ENCODE peak calls at places on chromosome 2, in six cellular contexts. M is GM23248, N is PC-3, G is SK-N-SH, P is MM.1S, C is HCT116. Y is an unnamed sample.
A peak's percentile ranks its signal among the peaks of the same experiment; 100 is the strongest.

GRCh38 chr2:85744771-85745601 is 8.8 kb upstream of the ATOH8 start:
- DNase-seq in N (no peak), P (no peak), C (no peak), M (peak; percentile 96), G (peak; percentile 56), Y (no peak)

GRCh38 chr2:13858626-13859025 is 773.9 kb upstream of the LRATD1 start:
- DNase-seq in P (no peak), G (no peak), N (peak; percentile 48), C (no peak), M (peak; percentile 86), Y (no peak)

GRCh38 chr2:70517804-70518203 is 35.8 kb downstream of the TGFA start:
- DNase-seq in P (no peak), N (no peak), M (no peak), C (no peak), G (no peak), Y (no peak)

GRCh38 chr2:195406886-195407603 is 250.0 kb upstream of the SLC39A10 start:
- DNase-seq in N (peak; percentile 14), P (no peak), G (no peak), C (no peak), M (no peak), Y (no peak)

GRCh38 chr2:65782996-65783650 is 350.7 kb upstream of the SPRED2 start:
- DNase-seq in M (no peak), P (no peak), C (no peak), N (no peak), G (no peak), Y (no peak)

GRCh38 chr2:102585704-102586404 is 33.5 kb upstream of the SLC9A2 start:
- DNase-seq in G (no peak), N (peak; percentile 82), P (no peak), M (no peak), C (no peak), Y (no peak)

GRCh38 chr2:241535871-241536639 is 22.5 kb upstream of the BOK start:
- DNase-seq in G (no peak), M (no peak), P (no peak), C (no peak), N (no peak), Y (no peak)

GRCh38 chr2:119934319-119934718 is 78.6 kb upstream of the EPB41L5 start:
- DNase-seq in N (no peak), P (no peak), M (no peak), G (no peak), C (no peak), Y (no peak)

GRCh38 chr2:72389447-72389846 is 241.8 kb upstream of the CYP26B1 start:
- DNase-seq in C (no peak), N (no peak), G (no peak), M (no peak), P (no peak), Y (no peak)

GRCh38 chr2:79622508-79622907 is 109.7 kb downstream of the CTNNA2 start:
- DNase-seq in C (no peak), N (no peak), M (peak; percentile 2), G (no peak), P (no peak), Y (no peak)

GRCh38 chr2:109376796-109377495 is 236.8 kb downstream of the SEPTIN10 start:
- DNase-seq in M (peak; percentile 72), G (no peak), N (no peak), P (no peak), C (no peak), Y (no peak)

GRCh38 chr2:115650827-115651226 is 1208.4 kb downstream of the DPP10 start:
- DNase-seq in M (no peak), G (no peak), C (no peak), N (no peak), P (no peak), Y (no peak)

GRCh38 chr2:53317863-53318262 is 449.7 kb upstream of the CHAC2 start:
- DNase-seq in M (peak; percentile 2), G (no peak), N (no peak), P (no peak), C (no peak), Y (no peak)

GRCh38 chr2:150974223-150974622 is 287.4 kb downstream of the RBM43 start:
- DNase-seq in M (no peak), N (no peak), P (no peak), G (no peak), C (no peak), Y (no peak)

GRCh38 chr2:128640847-128641360 is 322.2 kb upstream of the HS6ST1 start:
- DNase-seq in G (no peak), C (no peak), M (no peak), N (no peak), P (no peak), Y (no peak)

GRCh38 chr2:128639693-128640092 is 321.0 kb upstream of the HS6ST1 start:
- DNase-seq in N (no peak), M (peak; percentile 14), C (no peak), P (no peak), G (no peak), Y (peak; percentile 50)

GRCh38 chr2:128638311-128638710 is 319.6 kb upstream of the HS6ST1 start:
- DNase-seq in N (no peak), C (no peak), M (no peak), G (no peak), P (no peak), Y (no peak)

GRCh38 chr2:128641421-128642095 is 322.9 kb upstream of the HS6ST1 start:
- DNase-seq in C (no peak), G (no peak), M (no peak), P (no peak), N (no peak), Y (no peak)

DNA sequence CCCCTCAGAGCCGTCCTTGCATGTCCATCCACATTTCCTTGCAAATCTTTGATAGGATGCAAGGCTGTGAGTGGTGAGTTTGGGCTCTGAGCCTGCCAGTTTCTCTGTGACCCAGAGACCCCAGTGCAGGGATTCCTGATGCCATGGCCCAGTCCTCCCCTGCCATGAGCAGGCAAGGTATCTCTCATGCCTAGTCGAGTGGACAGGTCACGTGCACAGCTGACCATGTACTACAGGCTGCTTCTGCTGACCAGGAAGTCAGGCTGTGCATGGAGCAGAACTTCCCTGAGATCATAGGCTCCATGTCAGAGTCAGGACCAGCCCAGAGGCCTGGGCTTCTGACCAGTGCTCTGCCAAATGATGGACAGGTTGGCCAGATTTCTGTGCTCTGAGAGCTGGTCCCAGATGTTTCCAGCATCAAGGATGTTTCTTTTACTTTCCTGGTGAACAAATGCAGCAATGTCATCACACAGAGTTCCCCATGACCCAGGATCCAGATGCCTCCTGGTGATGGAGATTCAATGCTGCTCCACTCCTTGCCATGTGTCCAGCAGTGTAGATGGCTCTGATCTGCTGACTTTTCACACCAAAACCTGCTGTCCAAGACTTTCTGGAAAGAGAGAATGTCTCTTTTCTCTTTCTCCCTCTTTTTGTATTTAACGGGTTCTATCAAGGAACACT is 321.6 kb upstream of the HS6ST1 start:
- DNase-seq in N (no peak), M (peak; percentile 14), G (no peak), C (no peak), P (no peak), Y (no peak)
- H3K9me2 ChIP-seq in N (no peaks in the 10 kb centered on the region), M (no peaks in the 10 kb centered on the region), G (no peaks in the 10 kb centered on the region), C (no peaks in the 10 kb centered on the region), P (no peaks in the 10 kb centered on the region), Y (no peaks in the 10 kb centered on the region)

GRCh38 chr2:42974697-42975357 is 182.4 kb upstream of the HAAO start:
- DNase-seq in N (peak; percentile 66), C (peak; percentile 6), G (peak; percentile 95), M (peak; percentile 83), P (peak; percentile 24), Y (peak; percentile 66)

GRCh38 chr2:42975358-42975717 is 183.0 kb upstream of the HAAO start:
- DNase-seq in C (no peak), P (no peak), G (no peak), N (no peak), M (peak; percentile 35), Y (no peak)

GRCh38 chr2:42977236-42978174 is 185.1 kb upstream of the HAAO start:
- DNase-seq in C (no peak), P (no peak), N (no peak), M (no peak), G (no peak), Y (no peak)

GRCh38 chr2:42978175-42978886 is 185.9 kb upstream of the HAAO start:
- DNase-seq in G (peak; percentile 8), P (no peak), N (no peak), C (no peak), M (no peak), Y (no peak)

DNA sequence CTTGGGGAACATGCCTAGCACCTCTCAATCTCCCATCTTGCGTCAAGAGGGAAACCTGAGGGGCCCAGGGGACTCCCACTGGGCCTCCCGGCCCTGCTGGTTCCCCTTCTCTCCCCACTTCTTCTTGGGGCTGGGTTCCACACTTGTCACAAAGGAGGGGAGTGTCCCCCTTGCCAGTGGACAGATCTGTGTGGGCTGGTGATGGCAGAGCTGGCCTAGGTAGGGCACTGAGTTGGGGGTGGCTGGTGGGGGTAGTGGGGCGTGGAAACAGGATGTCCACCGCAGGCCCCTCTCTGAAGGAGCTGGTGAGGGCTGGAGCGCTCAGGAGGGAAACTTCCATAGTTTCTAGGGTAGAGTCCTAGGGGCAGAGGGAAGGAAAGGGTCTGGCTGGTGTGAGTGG is 184.0 kb upstream of the HAAO start:
- DNase-seq in G (no peak), C (no peak), M (no peak), P (no peak), N (no peak), Y (no peak)
- H3K9ac ChIP-seq in G (no peak overlapping the region), C (no peak overlapping the region), M (no peak overlapping the region), P (no peak overlapping the region), N (no peak overlapping the region), Y (no peak overlapping the region)

GRCh38 chr2:47230418-47230817 is 75.3 kb upstream of the STPG4 start:
- DNase-seq in N (no peak), P (no peak), M (peak; percentile 78), G (no peak), C (no peak), Y (no peak)
- H3K4me1 ChIP-seq in N (peaks cover 16% of the 10 kb centered on the region), P (peaks cover 5% of the 10 kb centered on the region), M (peaks cover 4% of the 10 kb centered on the region), G (peaks cover 7% of the 10 kb centered on the region), C (peaks cover 3% of the 10 kb centered on the region), Y (no peaks in the 10 kb centered on the region)

GRCh38 chr2:128636802-128637147 is 318.1 kb upstream of the HS6ST1 start:
- DNase-seq in P (no peak), M (no peak), N (no peak), G (no peak), C (no peak), Y (no peak)

GRCh38 chr2:128635361-128635900 is 316.8 kb upstream of the HS6ST1 start:
- DNase-seq in N (no peak), P (no peak), C (no peak), M (peak; percentile 18), G (no peak), Y (no peak)

GRCh38 chr2:128637481-128638155 is 318.9 kb upstream of the HS6ST1 start:
- DNase-seq in P (no peak), C (no peak), G (no peak), N (no peak), M (peak; percentile 30), Y (no peak)

GRCh38 chr2:128642316-128642715 is 323.6 kb upstream of the HS6ST1 start:
- DNase-seq in M (no peak), G (no peak), P (no peak), N (no peak), C (no peak), Y (no peak)

DNA sequence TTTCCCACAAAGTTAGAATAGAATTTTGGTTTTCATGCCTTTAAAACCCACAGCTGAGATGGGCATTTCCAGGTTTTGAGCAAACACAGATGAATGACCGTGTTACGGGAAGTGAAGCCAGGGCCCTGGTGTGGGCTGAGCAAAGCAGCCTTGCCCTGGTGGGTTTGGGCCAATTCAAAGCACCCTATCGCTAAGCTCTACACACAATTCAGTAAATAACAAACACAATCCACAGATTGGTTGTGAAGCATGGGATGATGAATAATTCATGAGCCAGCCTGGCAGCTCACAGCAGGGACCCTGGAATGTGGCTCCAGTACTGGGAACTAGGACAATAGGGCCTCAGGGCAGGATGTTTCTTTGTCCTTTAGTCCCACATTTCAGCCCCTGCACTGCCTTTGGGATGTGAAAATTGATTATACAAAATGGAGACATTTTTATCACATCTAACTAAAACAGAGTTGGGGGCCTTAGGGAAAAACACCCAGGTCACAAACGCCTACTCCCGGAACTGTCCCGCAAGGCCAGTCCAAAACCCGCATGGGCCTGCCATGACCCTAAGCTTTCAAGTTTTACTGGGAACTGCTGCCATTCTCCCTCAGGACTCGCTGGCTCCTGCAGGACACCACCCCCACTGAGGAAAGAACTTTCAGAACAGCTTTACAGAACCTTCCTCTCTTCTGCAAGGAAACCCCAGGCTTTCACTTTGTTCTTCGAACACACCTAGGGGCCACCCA is 320.2 kb upstream of the HS6ST1 start:
- DNase-seq in M (peak; percentile 70), N (no peak), P (no peak), G (peak; percentile 42), C (no peak), Y (no peak)
- H3K9me2 ChIP-seq in M (no peaks in the 10 kb centered on the region), N (no peaks in the 10 kb centered on the region), P (no peaks in the 10 kb centered on the region), G (no peaks in the 10 kb centered on the region), C (no peaks in the 10 kb centered on the region), Y (no peaks in the 10 kb centered on the region)

Y was measured in Karpas-422.